ENCODE peak calls at places on chromosomes 7 and 10, in four cellular contexts. R is tibial artery, P is skeletal muscle cell, H is thyroid gland. I is an unnamed sample.

GRCh38 chr7:52973126-52973525 is 62.3 kb upstream of the POM121L12 start:
- DNase-seq in R (no peak), P (no peak), H (no peak), I (no peak)

GRCh38 chr7:18792866-18793595 is 297.5 kb downstream of the HDAC9 start:
- DNase-seq in R (no peak), P (no peak), H (no peak), I (peak)

GRCh38 chr10:78899098-78899754 is 169.5 kb upstream of the ZMIZ1 start:
- DNase-seq in R (no peak), P (no peak), H (no peak), I (no peak)

GRCh38 chr10:29022513-29022912 is 266.4 kb upstream of the LYZL1 start:
- DNase-seq in R (no peak), P (no peak), H (no peak), I (no peak)

GRCh38 chr7:65222655-65223054 is 151.0 kb upstream of the ZNF92 start:
- DNase-seq in R (no peak), P (no peak), H (no peak), I (no peak)

GRCh38 chr10:43355749-43356371 is 15.6 kb upstream of the FXYD4 start:
- DNase-seq in R (no peak), P (no peak), H (no peak), I (peak)

GRCh38 chr7:322111-322671 is 32.2 kb downstream of the FOXL3 start:
- DNase-seq in R (peak), P (no peak), H (peak), I (peak)

GRCh38 chr10:9900765-9901164 is 1116.9 kb upstream of the CELF2 start:
- DNase-seq in R (no peak), P (no peak), H (no peak), I (no peak)

GRCh38 chr10:125284875-125285597 is 124.7 kb upstream of the CTBP2 start:
- DNase-seq in R (no peak), P (no peak), H (no peak), I (peak)

GRCh38 chr10:77959384-77959783 is 32.8 kb upstream of the DLG5 start:
- DNase-seq in R (no peak), P (no peak), H (peak), I (peak)

DNA sequence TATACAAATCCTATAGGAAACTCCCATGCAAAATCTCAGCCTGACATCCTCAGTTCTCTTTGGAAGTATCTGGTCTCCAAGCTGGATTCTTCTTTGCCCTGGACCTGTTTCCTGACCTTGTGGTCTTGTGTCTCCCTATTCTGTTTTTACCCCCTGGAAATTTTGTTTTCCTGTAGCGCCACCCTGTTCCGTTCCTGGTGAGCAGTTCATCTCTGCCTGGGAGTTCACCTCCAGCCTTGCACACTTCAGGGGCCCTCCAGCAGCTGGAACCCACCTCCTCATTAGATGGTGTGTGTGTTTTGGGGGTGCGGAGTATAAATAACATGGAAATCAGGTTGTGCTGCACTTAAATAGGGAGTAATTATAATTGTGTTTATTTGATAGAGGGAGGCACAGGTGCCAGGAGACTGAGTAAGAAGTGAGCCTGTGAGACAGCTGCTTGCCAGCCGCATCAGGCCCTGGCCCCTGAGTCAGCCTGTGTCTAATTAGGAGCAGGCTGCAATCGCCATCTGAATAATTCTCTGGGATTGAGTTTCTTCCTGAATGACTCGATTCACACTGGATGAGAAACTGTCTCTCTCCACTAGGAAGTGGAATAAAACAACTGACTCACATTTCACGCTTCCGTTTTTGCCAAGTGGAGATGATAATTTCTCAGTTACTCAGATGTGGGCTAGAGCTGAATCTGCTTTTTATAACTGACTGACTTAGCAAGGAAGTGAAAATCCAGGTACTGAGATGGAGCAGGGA is 69.4 kb upstream of the HECTD2 start:
- DNase-seq in R (peak), P (peak), H (no peak), I (peak)
- H3K4me3 ChIP-seq in R (no peak), P (no peak), H (no peak), I (no peak)

GRCh38 chr7:63931057-63931600 is 67.5 kb upstream of the ZNF722 start:
- DNase-seq in R (no peak), P (no peak), H (no peak), I (no peak)
- H3K4me3 ChIP-seq in R (no peak), P (no peak), H (no peak), I (no peak)

GRCh38 chr7:122829962-122830361 is 56.3 kb downstream of the CADPS2 start:
- DNase-seq in R (no peak), P (no peak), H (no peak), I (no peak)
- H3K4me3 ChIP-seq in R (no peak), P (no peak), H (no peak), I (no peak)

GRCh38 chr7:70727861-70728260 is 404.1 kb upstream of the GALNT17 start:
- DNase-seq in R (no peak), P (no peak), H (no peak), I (no peak)
- H3K4me3 ChIP-seq in R (no peak), P (no peak), H (no peak), I (no peak)

GRCh38 chr10:88974446-88975376 is 15.9 kb upstream of the FAS start:
- DNase-seq in R (no peak), P (no peak), H (no peak), I (no peak)
- H3K4me3 ChIP-seq in R (peak), P (peak), H (no peak), I (peak)

DNA sequence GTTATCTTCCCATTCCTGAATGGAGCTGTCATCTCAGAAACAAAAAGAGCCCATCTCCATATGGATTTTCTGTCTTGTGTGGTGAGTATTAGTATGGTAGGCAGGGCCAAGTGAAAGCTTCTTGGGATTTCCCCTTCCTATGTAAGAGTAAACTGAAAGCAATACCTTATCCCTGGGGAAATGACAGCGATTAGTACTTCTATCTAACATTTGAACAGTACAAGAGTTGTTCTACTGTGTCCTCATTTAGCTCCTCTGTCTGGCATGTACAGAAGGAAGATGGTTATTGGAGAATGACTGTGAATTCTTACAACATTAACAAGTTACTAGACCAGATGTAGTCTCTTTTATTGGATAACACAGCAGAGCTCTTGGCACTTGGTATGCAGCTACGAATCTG is 17.9 kb upstream of the TRIL start:
- DNase-seq in R (no peak), P (no peak), H (no peak), I (no peak)
- H3K4me3 ChIP-seq in R (no peak), P (no peak), H (no peak), I (no peak)

DNA sequence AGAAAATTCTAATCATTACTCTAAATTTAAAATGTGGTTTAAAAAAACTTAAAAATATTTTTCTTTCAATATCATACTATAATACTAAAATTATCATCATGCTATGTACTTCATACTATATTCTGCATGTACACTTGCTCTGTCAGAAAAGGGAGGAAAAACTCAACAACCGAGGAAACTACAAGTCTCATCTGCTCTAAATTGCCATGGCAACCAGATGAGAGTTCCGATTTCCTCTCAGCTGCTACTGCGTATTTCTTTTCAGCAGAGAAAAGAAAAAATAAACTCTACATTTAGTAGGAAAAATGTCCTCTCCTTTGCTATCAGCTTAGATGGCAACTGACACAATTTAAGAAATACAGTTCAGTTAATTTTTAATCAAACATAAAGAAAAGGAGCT is 178.9 kb downstream of the SRPK2 start:
- DNase-seq in R (no peak), P (no peak), H (no peak), I (no peak)
- H3K4me3 ChIP-seq in R (no peak), P (no peak), H (no peak), I (no peak)

GRCh38 chr7:30406664-30407425 is 71.7 kb downstream of the NOD1 start:
- DNase-seq in R (no peak), P (peak), H (no peak), I (peak)

GRCh38 chr7:30411173-30411572 is 67.4 kb downstream of the NOD1 start:
- DNase-seq in R (no peak), P (no peak), H (no peak), I (no peak)

GRCh38 chr7:30412810-30413504 is 65.6 kb downstream of the NOD1 start:
- DNase-seq in R (peak), P (peak), H (peak), I (peak)

GRCh38 chr7:30413864-30414263 is 64.7 kb downstream of the NOD1 start:
- DNase-seq in R (no peak), P (no peak), H (no peak), I (no peak)

GRCh38 chr7:30411897-30412296 is 66.7 kb downstream of the NOD1 start:
- DNase-seq in R (no peak), P (no peak), H (no peak), I (peak)
- H3K4me3 ChIP-seq in R (no peak), P (no peak), H (no peak), I (no peak)